ENCODE peak calls at places on chromosomes 5 and 9, in seven cellular contexts. C is body of pancreas, G is endothelial cell of umbilical vein, T is GM12878, M is A549, I is K562, K is heart left ventricle. B is an unnamed sample.

GRCh38 chr9:131273146-131273545 is 3.2 kb downstream of the FAM78A start:
- DNase-seq in M (no peak), G (peak), T (no peak), K (peak), C (no peak), I (peak), B (no peak)

GRCh38 chr9:75238311-75238976 is 150.1 kb downstream of the OSTF1 start:
- DNase-seq in T (peak), G (peak), K (no peak), I (peak), C (peak), M (peak), B (peak)

GRCh38 chr9:88821033-88821748 is 170.1 kb upstream of the S1PR3 start:
- DNase-seq in I (no peak), M (no peak), T (no peak), K (no peak), C (no peak), G (no peak), B (no peak)

GRCh38 chr9:2127486-2127885 is 112.3 kb downstream of the SMARCA2 start:
- DNase-seq in M (no peak), K (no peak), C (no peak), I (no peak), G (no peak), T (no peak), B (no peak)

GRCh38 chr5:58018016-58018415 is 441.9 kb downstream of the PLK2 start:
- DNase-seq in M (no peak), G (peak), K (no peak), C (no peak), T (no peak), I (no peak), B (no peak)

GRCh38 chr5:4628645-4629385 is 511.3 kb upstream of the ADAMTS16 start:
- DNase-seq in I (no peak), G (no peak), T (no peak), M (no peak), C (no peak), K (no peak), B (no peak)

GRCh38 chr5:178207183-178207916 is 3.0 kb downstream of the HNRNPAB start:
- DNase-seq in K (no peak), M (peak), T (no peak), C (peak), G (peak), I (no peak), B (no peak)

GRCh38 chr5:40288791-40289475 is 390.8 kb upstream of the PTGER4 start:
- DNase-seq in K (no peak), G (no peak), I (no peak), C (no peak), M (no peak), T (no peak), B (no peak)

GRCh38 chr5:40846371-40846770 is 5.2 kb downstream of the CARD6 start:
- DNase-seq in M (no peak), T (no peak), G (no peak), C (no peak), K (no peak), I (no peak), B (no peak)

GRCh38 chr5:134141346-134142050 is 27.0 kb downstream of the TCF7 start:
- DNase-seq in K (no peak), T (no peak), I (no peak), M (no peak), C (peak), G (no peak), B (peak)

GRCh38 chr9:4600363-4600762 is 61.7 kb upstream of the PLPP6 start:
- DNase-seq in G (no peak), T (no peak), M (no peak), I (no peak), K (no peak), C (no peak), B (no peak)

GRCh38 chr5:92560698-92561361 is 1020.2 kb downstream of the NR2F1-AS1 start:
- DNase-seq in I (no peak), M (peak), G (no peak), C (no peak), K (no peak), T (no peak), B (no peak)

GRCh38 chr5:143543358-143544255 is 140.1 kb upstream of the NR3C1 start:
- DNase-seq in T (no peak), M (peak), I (no peak), C (no peak), G (no peak), K (no peak), B (no peak)

GRCh38 chr9:3708751-3709150 is 182.9 kb upstream of the RFX3 start:
- DNase-seq in K (no peak), C (peak), T (peak), I (no peak), G (peak), M (no peak), B (no peak)

GRCh38 chr5:74953961-74954720 is 88.0 kb upstream of the FAM169A start:
- DNase-seq in T (no peak), M (no peak), K (no peak), I (no peak), G (no peak), C (no peak), B (no peak)

GRCh38 chr5:31559942-31560341 is 27.8 kb downstream of the C5orf22 start:
- DNase-seq in K (no peak), G (no peak), T (no peak), C (no peak), I (no peak), M (no peak), B (no peak)

GRCh38 chr9:93960221-93960970 is 5.2 kb upstream of the BARX1 start:
- DNase-seq in M (no peak), I (no peak), G (no peak), T (no peak), K (peak), C (no peak), B (peak)

GRCh38 chr5:167812871-167813270 is 478.6 kb upstream of the WWC1 start:
- DNase-seq in I (no peak), M (no peak), K (no peak), C (no peak), G (no peak), T (no peak), B (no peak)

GRCh38 chr9:32248189-32248712 is 136.2 kb upstream of the ACO1 start:
- DNase-seq in T (no peak), I (no peak), G (no peak), K (no peak), M (no peak), C (no peak), B (no peak)

GRCh38 chr5:100900142-100900795 is 2.8 kb downstream of the ST8SIA4 start:
- DNase-seq in C (no peak), I (peak), M (peak), G (peak), T (no peak), K (peak), B (no peak)

GRCh38 chr9:127711831-127712274 is 3.6 kb downstream of the PTRH1 start:
- DNase-seq in K (no peak), M (no peak), C (no peak), I (no peak), G (no peak), T (no peak), B (no peak)

GRCh38 chr5:10306114-10306513 is 1.6 kb downstream of the CMBL start:
- DNase-seq in K (no peak), G (no peak), C (no peak), M (no peak), I (no peak), T (no peak), B (no peak)

GRCh38 chr5:139275536-139276297 is 17.8 kb upstream of the MATR3 start:
- DNase-seq in T (no peak), C (no peak), K (no peak), G (no peak), M (no peak), I (peak), B (peak)

GRCh38 chr5:167511-167910 is 23.8 kb upstream of the LRRC14B start:
- DNase-seq in G (no peak), M (no peak), C (no peak), K (no peak), I (no peak), T (no peak), B (peak)

GRCh38 chr5:132770476-132771159 is 6.4 kb downstream of the SEPTIN8 start:
- DNase-seq in M (no peak), I (no peak), K (no peak), C (no peak), T (no peak), G (peak), B (peak)

GRCh38 chr9:34158362-34158869 is 20.4 kb upstream of the UBAP1 start:
- DNase-seq in T (no peak), M (peak), C (no peak), G (no peak), K (no peak), I (peak), B (no peak)

GRCh38 chr9:126291925-126292324 is 34.7 kb upstream of the MVB12B start:
- DNase-seq in C (no peak), K (no peak), M (no peak), G (no peak), T (no peak), I (no peak), B (peak)

GRCh38 chr5:35183243-35183955 is 46.9 kb downstream of the PRLR start:
- DNase-seq in K (no peak), T (peak), C (peak), I (peak), G (peak), M (peak), B (no peak)

GRCh38 chr5:33832904-33833575 is 58.8 kb downstream of the ADAMTS12 start:
- DNase-seq in T (no peak), G (no peak), I (no peak), M (no peak), C (no peak), K (no peak), B (no peak)

GRCh38 chr5:131671409-131671808 is 36.4 kb upstream of the RAPGEF6 start:
- DNase-seq in T (peak), I (no peak), C (no peak), M (no peak), K (no peak), G (no peak), B (no peak)

GRCh38 chr5:43631182-43631910 is 28.4 kb downstream of the NNT start:
- DNase-seq in C (peak), K (no peak), M (peak), T (peak), G (peak), I (peak), B (no peak)

GRCh38 chr5:181140766-181141165 is 6.6 kb upstream of the OR2V2 start:
- DNase-seq in M (no peak), C (no peak), I (no peak), G (no peak), K (no peak), T (no peak), B (no peak)

GRCh38 chr5:181134259-181134658 is 3.3 kb upstream of the OR2V1 start:
- DNase-seq in G (no peak), I (no peak), C (no peak), K (no peak), T (no peak), M (no peak), B (peak)

GRCh38 chr5:181142054-181142453 is 5.3 kb upstream of the OR2V2 start:
- DNase-seq in G (no peak), K (no peak), C (no peak), I (no peak), M (no peak), T (no peak), B (no peak)

GRCh38 chr5:181136361-181136955 is 5.5 kb upstream of the OR2V1 start:
- DNase-seq in K (no peak), G (no peak), C (no peak), T (no peak), M (no peak), I (no peak), B (no peak)

GRCh38 chr5:181138258-181138657 is 7.3 kb upstream of the OR2V1 start:
- DNase-seq in M (peak), T (no peak), I (peak), C (no peak), G (no peak), K (no peak), B (peak)
- TF ChIP-seq CTCF in M (no peak), T (no peak), I (peak), C (no peak), G (no peak), K (no peak), B (no peak)

GRCh38 chr5:140925806-140926205 is 293 bp upstream of the PCDHAC1 start:
- DNase-seq in I (no peak), C (no peak), G (no peak), T (no peak), K (no peak), M (no peak), B (no peak)

GRCh38 chr5:140926903-140927573 is 939 bp downstream of the PCDHAC1 start:
- DNase-seq in M (peak), C (peak), I (no peak), T (no peak), K (peak), G (no peak), B (no peak)

GRCh38 chr5:140926211-140926902 is at the start of gene PCDHAC1:
- DNase-seq in M (peak), T (no peak), I (peak), G (peak), C (peak), K (peak), B (peak)
- H3K4me3 ChIP-seq in M (peak), T (no peak), I (no peak), G (peak), C (peak), K (peak), B (peak)

GRCh38 chr9:120876842-120877240 is at the start of gene PHF19:
- DNase-seq in K (peak), C (no peak), T (no peak), G (no peak), I (no peak), M (peak), B (no peak)
- TF ChIP-seq POLR2A in K (no peak), C (no peak), T (peak), G (peak), I (no peak), M (peak), B (no peak)

GRCh38 chr9:134813841-134814240 is 66.8 kb upstream of the FCN2 start:
- DNase-seq in C (no peak), I (no peak), K (no peak), M (no peak), T (no peak), G (no peak), B (no peak)

GRCh38 chr9:134809296-134809695 is 71.3 kb upstream of the FCN2 start:
- DNase-seq in M (no peak), I (no peak), K (no peak), C (no peak), G (no peak), T (no peak), B (no peak)

GRCh38 chr9:134811673-134812668 is 68.6 kb upstream of the FCN2 start:
- DNase-seq in T (no peak), G (no peak), I (no peak), C (no peak), M (no peak), K (no peak), B (no peak)

GRCh38 chr9:134808393-134808792 is 72.2 kb upstream of the FCN2 start:
- DNase-seq in C (no peak), G (no peak), K (no peak), I (no peak), M (no peak), T (no peak), B (no peak)

DNA sequence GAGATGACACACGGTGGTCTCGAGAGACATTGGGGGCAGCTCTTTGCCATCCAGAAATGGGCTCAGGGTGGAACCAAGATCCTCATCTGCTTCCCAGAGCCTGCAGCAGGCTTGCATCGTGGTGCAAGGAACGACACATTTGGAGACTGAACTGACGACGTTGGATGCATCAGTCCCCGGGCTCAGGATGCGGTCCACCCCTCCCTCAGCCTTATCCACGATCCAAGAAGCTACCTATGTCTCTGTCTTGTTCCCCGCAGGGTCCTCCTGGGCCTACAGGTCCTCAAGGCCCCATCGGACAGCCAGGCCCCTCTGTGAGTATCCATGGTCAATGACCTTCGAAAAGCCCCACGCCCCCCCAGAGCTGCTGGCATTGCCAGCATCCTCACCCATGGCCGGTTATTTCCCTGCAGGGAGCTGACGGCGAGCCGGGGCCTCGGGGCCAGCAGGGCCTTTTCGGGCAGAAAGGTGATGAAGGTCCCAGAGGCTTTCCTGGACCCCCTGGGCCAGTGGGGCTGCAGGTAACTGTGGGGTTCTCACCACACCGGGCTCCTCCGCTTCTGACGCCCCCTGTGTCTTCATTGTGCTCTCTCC is 69.4 kb upstream of the FCN2 start:
- DNase-seq in M (no peak), I (no peak), C (no peak), K (no peak), G (no peak), T (no peak), B (no peak)
- TF ChIP-seq CTCF in M (no peak), I (no peak), C (no peak), K (no peak), G (no peak), T (no peak), B (no peak)

B was measured in lower leg skin.